ENCODE peak calls at places on chromosomes 7 and 10, in five cellular contexts. F is HCT116, T is A549, I is GM12878, D is HepG2. P is an unnamed sample. For H3K4me1 and H3K9me3, the result is how much of the 10 kb centered on the place peaks cover.

GRCh38 chr10:32055478-32056135 is 618 bp downstream of the KIF5B start:
- DNase-seq in T (peak), I (no peak), F (no peak), D (peak), P (no peak)

GRCh38 chr10:34205452-34205851 is 609.6 kb downstream of the PARD3 start:
- DNase-seq in I (no peak), D (no peak), F (no peak), T (no peak), P (no peak)

GRCh38 chr7:110027385-110027784 is 1063.5 kb upstream of the LRRN3 start:
- DNase-seq in T (no peak), I (no peak), F (no peak), D (no peak), P (no peak)

GRCh38 chr10:21449288-21449966 is 76.1 kb downstream of the SKIDA1 start:
- DNase-seq in D (no peak), F (no peak), T (no peak), I (peak), P (no peak)

GRCh38 chr10:133224861-133225366 is 5.1 kb upstream of the UTF1 start:
- DNase-seq in I (no peak), D (no peak), T (no peak), F (no peak), P (no peak)

GRCh38 chr10:123361832-123362231 is 207.6 kb downstream of the BUB3 start:
- DNase-seq in T (no peak), F (no peak), I (no peak), D (no peak), P (no peak)

GRCh38 chr10:95430231-95430951 is 130.8 kb downstream of the SORBS1 start:
- DNase-seq in T (peak), D (peak), F (peak), I (peak), P (peak)

GRCh38 chr10:3537518-3537917 is 247.5 kb downstream of the KLF6 start:
- DNase-seq in D (no peak), F (no peak), T (no peak), I (no peak), P (no peak)

GRCh38 chr7:42237162-42237821 is at the start of gene GLI3:
- DNase-seq in F (no peak), D (no peak), T (peak), I (no peak), P (no peak)

GRCh38 chr10:75396861-75397570 is 4.5 kb downstream of the ZNF503 start:
- DNase-seq in F (no peak), T (no peak), I (no peak), D (no peak), P (no peak)

GRCh38 chr7:98559958-98560357 is 57.1 kb upstream of the NPTX2 start:
- DNase-seq in D (no peak), T (peak), F (no peak), I (no peak), P (no peak)

GRCh38 chr7:100602889-100603696 is 930 bp downstream of the PCOLCE start:
- DNase-seq in F (no peak), I (no peak), D (no peak), T (no peak), P (no peak)

GRCh38 chr7:120554960-120555571 is 282.1 kb downstream of the KCND2 start:
- DNase-seq in T (peak), F (peak), D (peak), I (peak), P (peak)

GRCh38 chr10:575312-576129 is 113.9 kb downstream of the DIP2C start:
- DNase-seq in F (no peak), I (no peak), T (no peak), D (no peak), P (no peak)

GRCh38 chr10:95501203-95502094 is 59.7 kb downstream of the SORBS1 start:
- DNase-seq in I (no peak), T (no peak), F (no peak), D (peak), P (no peak)

GRCh38 chr7:2476298-2476697 is at the start of gene GRIFIN:
- DNase-seq in D (no peak), F (no peak), I (no peak), T (no peak), P (no peak)

GRCh38 chr7:107860981-107861652 is 29.9 kb upstream of the DLD start:
- DNase-seq in F (no peak), D (no peak), I (no peak), T (no peak), P (no peak)

GRCh38 chr10:69438531-69439349 is 12.5 kb upstream of the TSPAN15 start:
- DNase-seq in D (no peak), I (no peak), F (peak), T (peak), P (no peak)

GRCh38 chr10:80268266-80268665 is 21.2 kb downstream of the MAT1A start:
- DNase-seq in F (no peak), I (no peak), T (no peak), D (no peak), P (no peak)

GRCh38 chr10:29634105-29634504 is 666 bp downstream of the SVIL start:
- DNase-seq in F (no peak), D (no peak), I (no peak), T (no peak), P (no peak)

GRCh38 chr7:112056409-112056808 is 149.8 kb downstream of the DOCK4 start:
- DNase-seq in T (peak), F (no peak), D (no peak), I (peak), P (no peak)

GRCh38 chr7:93013471-93014061 is 104.2 kb downstream of the SAMD9 start:
- DNase-seq in D (no peak), I (no peak), T (no peak), F (no peak), P (no peak)

GRCh38 chr10:91462423-91462822 is 52.3 kb downstream of the HECTD2 start:
- DNase-seq in I (no peak), F (no peak), T (no peak), D (no peak), P (no peak)

GRCh38 chr10:60358282-60358681 is 31.4 kb downstream of the ANK3 start:
- DNase-seq in T (no peak), F (no peak), I (peak), D (no peak), P (no peak)

GRCh38 chr10:30387646-30388243 is 38.7 kb upstream of the MTPAP start:
- DNase-seq in I (no peak), T (peak), D (peak), F (peak), P (no peak)

GRCh38 chr7:92623544-92623943 is 33.4 kb upstream of the FAM133B start:
- DNase-seq in D (no peak), T (no peak), I (no peak), F (no peak), P (no peak)

GRCh38 chr7:133770863-133771492 is 356.2 kb upstream of the LRGUK start:
- DNase-seq in I (no peak), D (peak), T (peak), F (no peak), P (no peak)

GRCh38 chr10:111209666-111210065 is 132.8 kb downstream of the ADRA2A start:
- DNase-seq in I (no peak), F (no peak), D (no peak), T (no peak), P (no peak)

GRCh38 chr7:28865494-28866257 is 92.5 kb downstream of the TRIL start:
- DNase-seq in F (no peak), I (no peak), D (no peak), T (no peak), P (no peak)

GRCh38 chr7:55157347-55158105 is 138.7 kb downstream of the EGFR start:
- DNase-seq in T (no peak), D (no peak), I (no peak), F (no peak), P (no peak)

GRCh38 chr7:134948736-134949135 is 37.6 kb upstream of the AGBL3 start:
- DNase-seq in T (peak), F (no peak), I (no peak), D (no peak), P (no peak)

GRCh38 chr7:98995523-98996161 is 117.3 kb downstream of the TRRAP start:
- DNase-seq in F (no peak), I (no peak), D (no peak), T (no peak), P (no peak)

GRCh38 chr7:139035588-139036353 is at the start of gene ZC3HAV1L:
- DNase-seq in F (peak), T (peak), I (no peak), D (peak), P (no peak)

GRCh38 chr10:77846718-77847311 is 79.7 kb downstream of the DLG5 start:
- DNase-seq in D (peak), F (peak), T (peak), I (no peak), P (peak)

GRCh38 chr10:24174014-24174413 is 34.9 kb upstream of the KIAA1217 start:
- DNase-seq in F (no peak), I (no peak), T (no peak), D (no peak), P (no peak)

GRCh38 chr7:77409005-77409738 is 7.0 kb downstream of the GSAP start:
- DNase-seq in T (peak), I (no peak), F (no peak), D (peak), P (peak)

GRCh38 chr10:132363921-132364593 is 32.1 kb downstream of the LRRC27 start:
- DNase-seq in D (peak), F (no peak), T (peak), I (peak), P (no peak)

GRCh38 chr10:72319416-72320254 is 35.1 kb downstream of the DNAJB12 start:
- DNase-seq in F (peak), D (peak), I (no peak), T (peak), P (no peak)

GRCh38 chr10:101568054-101568745 is 19.9 kb downstream of the POLL start:
- DNase-seq in D (no peak), F (no peak), I (no peak), T (no peak), P (no peak)

GRCh38 chr10:101565936-101566332 is 22.1 kb downstream of the POLL start:
- DNase-seq in F (no peak), T (no peak), I (no peak), D (no peak), P (no peak)

GRCh38 chr10:101566333-101567164 is 21.5 kb downstream of the POLL start:
- DNase-seq in T (no peak), D (no peak), F (no peak), I (no peak), P (no peak)

GRCh38 chr10:101565370-101565900 is 22.6 kb downstream of the POLL start:
- DNase-seq in D (no peak), T (no peak), F (no peak), I (no peak), P (no peak)

GRCh38 chr10:101567165-101568006 is 20.7 kb downstream of the POLL start:
- DNase-seq in F (no peak), I (no peak), D (no peak), T (no peak), P (no peak)
- TF ChIP-seq REST in F (no peak), I (no peak), D (no peak), T (no peak), P (no peak)

GRCh38 chr10:26480909-26481703 is 43.0 kb downstream of the APBB1IP start:
- DNase-seq in I (no peak), F (no peak), D (no peak), T (no peak), P (no peak)
- H3K4me1 ChIP-seq in I (under half), F (under half), D (under half), T (under half), P (under half)

DNA sequence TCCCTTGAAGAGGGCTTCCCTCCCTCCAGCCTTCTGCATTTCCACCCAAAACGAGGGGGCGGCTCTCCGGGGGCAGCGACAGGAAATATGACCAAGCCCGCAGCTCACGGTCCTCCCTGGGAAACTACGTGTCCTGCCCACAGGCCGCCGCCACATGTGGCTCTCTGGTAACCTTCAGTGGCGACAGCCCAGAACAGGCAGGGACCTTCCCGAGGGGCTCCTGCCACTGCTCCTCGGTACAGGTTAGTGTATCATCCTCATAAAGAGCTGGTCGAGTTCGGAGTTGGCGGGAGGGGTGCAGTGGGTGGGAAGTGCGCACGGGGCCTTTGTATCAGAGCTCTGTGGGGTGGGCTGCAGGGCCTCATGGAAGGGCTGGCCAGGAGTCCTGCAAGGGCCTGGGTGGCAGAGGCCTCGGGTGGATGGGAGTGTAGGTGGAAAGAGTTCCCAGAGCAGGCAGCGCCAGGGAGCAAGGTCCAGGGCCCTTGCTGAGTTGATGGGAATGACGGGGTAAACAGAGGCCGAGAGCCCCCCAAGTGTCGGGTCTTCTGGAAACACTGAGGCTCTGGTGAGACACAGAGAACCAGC is 66.0 kb downstream of the TCERG1L start:
- DNase-seq in D (no peak), F (no peak), I (no peak), T (no peak), P (no peak)
- H3K9me3 ChIP-seq in D (under half), F (under half), I (under half), T (under half), P (under half)

GRCh38 chr7:636396-636795 is 90.1 kb upstream of the DNAAF5 start:
- DNase-seq in F (peak), I (no peak), T (peak), D (peak), P (peak)
- TF ChIP-seq REST in F (no peak), I (no peak), T (no peak), D (no peak), P (no peak)

GRCh38 chr7:94300176-94300835 is 94.4 kb upstream of the COL1A2 start:
- DNase-seq in T (peak), F (no peak), D (no peak), I (no peak), P (no peak)
- H3K4me1 ChIP-seq in T (half or more), F (under half), D (under half), I (under half), P (under half)

P was measured in Panc1.